ENCODE peak calls at places on chromosomes 7 and 10, in five cellular contexts. A is cardiac muscle cell; H is CD8-positive, alpha-beta T cell; U is H1; N is AG09309. T is an unnamed sample.

GRCh38 chr7:69189406-69189805 is 408.9 kb upstream of the AUTS2 start:
- DNase-seq in A (no peak), H (no peak), U (no peak), N (no peak), T (no peak)

GRCh38 chr7:917255-918117 is 37.0 kb downstream of the ADAP1 start:
- DNase-seq in A (no peak), H (no peak), U (no peak), N (no peak), T (no peak)

GRCh38 chr10:4902571-4903011 is 60.6 kb upstream of the AKR1C1 start:
- DNase-seq in A (peak), H (no peak), U (no peak), N (no peak), T (peak)

GRCh38 chr10:8840356-8840755 is 785.9 kb downstream of the GATA3 start:
- DNase-seq in A (no peak), H (no peak), U (peak), N (no peak), T (no peak)

GRCh38 chr10:66215921-66216320 is 709.9 kb upstream of the LRRTM3 start:
- DNase-seq in A (no peak), H (no peak), U (no peak), N (no peak), T (no peak)

GRCh38 chr7:45575501-45576248 is 1.5 kb downstream of the ADCY1 start:
- DNase-seq in A (no peak), H (no peak), U (no peak), N (no peak), T (no peak)

GRCh38 chr7:55244346-55244745 is 120.8 kb upstream of the LANCL2 start:
- DNase-seq in A (no peak), H (no peak), U (no peak), N (no peak), T (no peak)

GRCh38 chr7:82740246-82740848 is 296.8 kb upstream of the CACNA2D1 start:
- DNase-seq in A (peak), H (no peak), U (peak), N (no peak), T (peak)

GRCh38 chr7:8165150-8165549 is 96.8 kb downstream of the ICA1 start:
- DNase-seq in A (no peak), H (no peak), U (no peak), N (no peak), T (no peak)

GRCh38 chr7:25456467-25457171 is 228.3 kb upstream of the NPVF start:
- DNase-seq in A (peak), H (no peak), U (no peak), N (no peak), T (no peak)

GRCh38 chr7:138116892-138117291 is 40.6 kb downstream of the AKR1D1 start:
- DNase-seq in A (no peak), H (no peak), U (no peak), N (no peak), T (no peak)

GRCh38 chr10:68423522-68423921 is 16.4 kb upstream of the RUFY2 start:
- DNase-seq in A (no peak), H (peak), U (no peak), N (no peak), T (no peak)

GRCh38 chr10:61784354-61785131 is 117.0 kb upstream of the ARID5B start:
- DNase-seq in A (no peak), H (no peak), U (no peak), N (no peak), T (no peak)

GRCh38 chr7:17770710-17771375 is 169.5 kb downstream of the SNX13 start:
- DNase-seq in A (no peak), H (no peak), U (no peak), N (no peak), T (no peak)

GRCh38 chr7:5701085-5701914 is 80.2 kb downstream of the RNF216 start:
- DNase-seq in A (no peak), H (peak), U (no peak), N (no peak), T (no peak)

GRCh38 chr7:88254721-88255120 is 34.9 kb upstream of the SRI start:
- DNase-seq in A (no peak), H (no peak), U (no peak), N (no peak), T (no peak)

GRCh38 chr7:135620980-135621850 is 41.1 kb upstream of the STMP1 start:
- DNase-seq in A (peak), H (no peak), U (no peak), N (peak), T (peak)

GRCh38 chr7:107854989-107855388 is 36.0 kb upstream of the DLD start:
- DNase-seq in A (peak), H (no peak), U (no peak), N (no peak), T (peak)

GRCh38 chr10:119516381-119517234 is 25.9 kb downstream of the RGS10 start:
- DNase-seq in A (peak), H (peak), U (no peak), N (no peak), T (no peak)

GRCh38 chr10:49365675-49366415 is 30.0 kb downstream of the DRGX start:
- DNase-seq in A (no peak), H (no peak), U (peak), N (no peak), T (no peak)

GRCh38 chr7:2201686-2202360 is 30.9 kb downstream of the MAD1L1 start:
- DNase-seq in A (no peak), H (no peak), U (no peak), N (no peak), T (no peak)

GRCh38 chr10:113562693-113563092 is 9.8 kb downstream of the HABP2 start:
- DNase-seq in A (no peak), H (no peak), U (no peak), N (no peak), T (no peak)

GRCh38 chr10:88372051-88372450 is 211.1 kb downstream of the RNLS start:
- DNase-seq in A (no peak), H (no peak), U (no peak), N (no peak), T (no peak)

GRCh38 chr7:134593530-134594392 is 44.9 kb downstream of the AKR1B15 start:
- DNase-seq in A (peak), H (no peak), U (no peak), N (peak), T (peak)

GRCh38 chr10:103583871-103584215 is 90.3 kb downstream of the NEURL1 start:
- DNase-seq in A (no peak), H (peak), U (no peak), N (no peak), T (no peak)

DNA sequence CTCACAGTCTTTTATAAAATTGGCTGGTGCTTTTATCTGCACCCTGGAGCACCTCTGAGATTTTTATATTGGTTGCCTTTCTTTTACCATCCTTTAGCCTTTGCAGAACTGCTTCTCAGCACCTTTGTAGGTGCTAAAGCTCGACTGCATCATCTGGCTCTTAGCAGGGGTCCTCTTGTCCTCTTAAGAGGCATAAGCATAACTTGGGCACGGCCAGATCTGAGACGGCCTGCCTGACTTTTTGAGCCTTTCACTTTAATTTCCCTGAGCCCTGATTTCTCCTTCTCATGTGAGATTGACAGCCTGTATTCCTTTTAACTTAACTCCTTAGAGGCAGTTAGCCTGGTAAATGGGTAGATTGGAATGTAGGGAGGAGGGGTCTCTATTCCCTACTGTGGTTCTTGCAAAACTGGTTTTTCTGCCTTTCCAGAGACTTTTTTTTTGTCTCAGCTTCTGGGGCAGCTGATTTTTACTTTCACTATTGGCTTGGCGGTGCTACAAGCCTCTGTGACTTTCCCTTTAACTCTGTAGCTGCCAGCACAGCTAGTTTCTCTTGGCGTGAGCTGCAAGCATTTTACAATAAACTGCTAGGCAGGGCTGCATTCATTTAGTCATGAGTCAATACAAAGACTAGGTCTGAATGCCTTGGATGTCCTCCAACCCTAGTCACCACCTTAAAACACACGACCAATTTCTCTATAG is 24.0 kb downstream of the ZPBP start:
- DNase-seq in A (peak), H (no peak), U (no peak), N (no peak), T (peak)
- H3K4me3 ChIP-seq in A (no peak), H (peak), U (no peak), N (no peak), T (peak)

GRCh38 chr10:80133221-80133620 is 691 bp downstream of the PLAC9 start:
- DNase-seq in A (peak), H (no peak), U (no peak), N (no peak), T (peak)

GRCh38 chr10:80131499-80131901 is 1.0 kb upstream of the PLAC9 start:
- DNase-seq in A (no peak), H (no peak), U (no peak), N (no peak), T (peak)

GRCh38 chr10:80136134-80136571 is 3.6 kb downstream of the PLAC9 start:
- DNase-seq in A (peak), H (no peak), U (no peak), N (peak), T (peak)

GRCh38 chr10:80137031-80137712 is 4.6 kb downstream of the PLAC9 start:
- DNase-seq in A (peak), H (no peak), U (no peak), N (peak), T (peak)

DNA sequence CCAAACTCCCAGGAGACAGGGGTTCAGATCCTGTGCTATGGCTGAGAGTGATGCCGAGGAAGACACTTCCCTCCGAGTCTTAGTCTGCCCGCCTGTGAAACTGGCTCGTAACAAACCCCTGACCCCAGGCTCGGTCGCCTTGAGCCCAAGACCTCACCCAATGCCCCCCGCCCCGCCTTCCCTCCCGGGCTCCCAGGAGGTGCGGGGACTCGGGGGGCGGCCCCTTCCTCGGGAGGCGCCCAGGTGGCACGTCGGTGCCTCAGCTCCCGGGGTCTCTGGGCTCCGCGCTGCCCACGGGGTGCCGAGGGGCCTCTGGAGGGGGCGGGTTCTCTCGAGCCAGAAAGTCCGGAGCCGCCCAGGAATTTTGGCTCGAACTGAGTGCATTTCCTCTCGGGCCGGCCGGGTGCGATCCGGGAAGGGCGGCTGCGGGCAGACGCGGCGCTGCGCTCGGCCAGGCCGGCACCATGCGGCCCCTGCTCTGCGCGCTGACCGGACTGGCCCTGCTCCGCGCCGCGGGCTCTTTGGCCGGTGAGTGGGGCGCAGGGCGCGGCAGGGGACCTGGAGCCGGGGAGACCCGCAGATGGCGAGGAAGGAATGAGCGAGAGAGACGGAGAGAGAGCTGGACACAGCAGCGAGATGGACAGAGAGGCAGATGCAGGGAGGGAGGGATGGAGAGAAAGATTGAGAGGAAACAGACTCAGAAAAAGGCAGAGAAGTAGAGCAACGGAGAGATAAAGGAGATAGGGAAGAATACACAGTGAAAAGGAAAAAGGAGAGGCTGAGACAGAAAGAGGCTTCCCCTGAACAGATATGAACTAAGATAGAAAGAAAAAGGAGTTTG is at the start of gene PLAC9:
- DNase-seq in A (peak), H (no peak), U (peak), N (no peak), T (peak)
- H3K4me3 ChIP-seq in A (peak), H (no peak), U (peak), N (peak), T (peak)

GRCh38 chr7:30911561-30911969 is at the start of gene AQP1:
- DNase-seq in A (peak), H (no peak), U (no peak), N (no peak), T (peak)
- H3K4me3 ChIP-seq in A (no peak), H (no peak), U (no peak), N (no peak), T (no peak)

DNA sequence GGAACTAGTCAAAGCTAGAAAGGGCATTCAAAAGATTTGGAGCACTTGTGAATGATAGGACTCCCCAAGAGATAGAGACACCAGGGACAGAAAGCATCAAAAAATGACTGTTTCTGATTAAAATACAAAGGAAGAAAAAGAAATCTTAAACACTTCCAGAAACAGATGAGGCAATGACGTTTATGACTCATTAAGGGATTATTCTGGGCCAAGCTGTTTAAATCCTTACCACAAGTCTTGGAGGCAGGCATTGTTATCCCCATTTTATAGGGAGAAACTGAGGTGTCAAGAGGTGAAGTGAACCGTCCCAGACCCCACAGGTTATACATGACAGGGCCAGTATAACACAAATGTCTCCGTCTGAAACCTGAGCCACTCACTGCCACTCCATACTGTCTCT is 68.3 kb upstream of the AMPH start:
- DNase-seq in A (peak), H (no peak), U (no peak), N (peak), T (peak)
- H3K4me3 ChIP-seq in A (no peak), H (no peak), U (no peak), N (no peak), T (no peak)

DNA sequence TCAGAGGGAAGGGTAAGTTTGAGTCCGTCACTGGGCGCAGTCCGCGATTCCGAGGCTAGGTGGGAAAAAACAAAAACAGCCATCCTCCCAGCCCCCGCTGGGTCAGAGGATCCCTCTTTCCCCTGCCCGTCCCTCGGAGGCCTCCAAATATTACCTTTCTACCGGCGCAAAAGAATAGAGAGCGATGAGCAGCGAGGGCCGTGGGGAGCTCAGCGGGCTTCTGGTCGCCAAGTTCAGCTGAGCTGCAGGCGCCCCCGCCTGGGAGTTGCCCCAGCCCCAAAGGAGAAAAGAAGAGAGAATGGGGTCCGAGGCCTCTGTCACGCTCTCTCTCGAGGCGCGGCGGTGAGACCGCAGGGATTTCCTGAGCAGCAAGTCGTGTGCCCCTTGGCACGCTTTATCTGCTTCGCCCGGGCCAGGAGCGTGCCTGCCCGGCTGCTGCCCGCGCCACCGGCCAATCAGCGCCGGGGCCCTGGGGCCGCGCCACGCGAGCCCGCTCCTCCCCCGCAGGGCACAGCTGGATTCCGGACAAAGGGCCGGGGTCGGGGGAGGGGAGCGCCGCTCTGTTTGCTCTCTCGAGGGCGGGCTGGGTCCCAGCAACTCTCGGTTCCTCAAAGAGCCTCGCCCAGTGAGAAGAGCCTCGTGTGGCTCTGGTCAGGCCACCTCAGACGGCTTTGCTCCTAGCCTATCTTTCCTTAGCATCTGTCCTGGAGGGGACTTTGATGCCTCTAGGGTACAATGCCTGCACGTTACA is at the start of gene NEUROG3:
- DNase-seq in A (no peak), H (no peak), U (peak), N (no peak), T (no peak)
- H3K4me3 ChIP-seq in A (no peak), H (peak), U (peak), N (no peak), T (no peak)

DNA sequence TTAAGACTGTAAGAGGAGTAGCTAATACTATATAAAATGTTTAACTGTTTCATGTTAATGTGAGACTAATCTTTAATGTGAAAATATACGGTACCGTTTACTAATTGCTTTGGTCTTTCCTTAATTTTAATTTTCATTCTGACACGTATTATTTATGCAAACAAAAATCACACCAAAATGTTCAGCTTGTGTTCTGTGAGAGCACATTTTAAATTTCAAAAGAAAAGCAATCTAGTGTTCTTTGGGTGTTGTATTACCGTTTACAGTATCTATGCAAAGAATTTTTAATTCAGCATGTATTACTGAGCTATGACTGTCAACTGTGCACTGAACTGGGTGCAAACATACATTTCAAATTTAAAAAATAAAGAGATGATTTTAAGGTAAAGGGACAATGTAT is 2.2 kb downstream of the WNT16 start:
- DNase-seq in A (no peak), H (no peak), U (no peak), N (no peak), T (no peak)
- H3K4me3 ChIP-seq in A (no peak), H (no peak), U (no peak), N (no peak), T (no peak)

DNA sequence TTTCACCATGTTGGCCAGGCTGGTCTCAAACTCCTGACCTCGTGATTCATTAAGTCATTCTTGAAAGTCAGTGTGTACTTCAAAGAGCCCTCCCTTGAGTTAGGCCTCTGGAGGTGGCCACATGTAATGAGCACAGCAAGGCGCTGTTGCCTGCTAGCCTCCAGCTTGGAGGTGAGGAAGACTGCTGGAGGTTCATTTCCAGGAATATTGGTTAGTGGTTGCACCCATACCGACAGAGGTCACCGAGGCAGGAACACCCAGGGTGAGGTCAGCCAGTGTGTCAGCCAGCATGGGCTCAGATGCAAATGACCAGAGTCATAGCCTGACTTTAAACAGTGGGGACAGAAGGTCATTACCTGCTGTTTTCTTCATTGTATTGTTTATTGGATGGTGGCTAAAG is 84.9 kb downstream of the PLPP4 start:
- DNase-seq in A (no peak), H (no peak), U (no peak), N (no peak), T (no peak)
- H3K4me3 ChIP-seq in A (no peak), H (no peak), U (no peak), N (no peak), T (no peak)